ENCODE peak calls at places on chromosomes 3 and 15, in four cellular contexts. X, W, T and L are unnamed samples.

GRCh38 chr3:124634210-124635168 is 95.8 kb upstream of the UMPS start:
- DNase-seq in T (no peak), X (no peak), W (no peak), L (no peak)

GRCh38 chr3:196793224-196793623 is 53.6 kb downstream of the PAK2 start:
- DNase-seq in W (peak; percentile 90), X (peak; percentile 29), T (peak; percentile 79), L (no peak)

GRCh38 chr3:107619549-107619948 is 96.8 kb downstream of the BBX start:
- DNase-seq in T (no peak), W (no peak), X (no peak), L (no peak)

GRCh38 chr3:187777331-187778046 is 32.2 kb upstream of the BCL6 start:
- DNase-seq in W (peak; percentile 35), T (no peak), X (no peak), L (no peak)

GRCh38 chr3:129614927-129615363 is 8.5 kb upstream of the PLXND1 start:
- DNase-seq in T (no peak), W (no peak), X (no peak), L (no peak)

GRCh38 chr3:99808163-99808794 is 9.4 kb upstream of the CMSS1 start:
- DNase-seq in W (peak; percentile 91), T (no peak), X (peak; percentile 68), L (no peak)

GRCh38 chr3:126213376-126214044 is 33.1 kb upstream of the ALDH1L1 start:
- DNase-seq in T (no peak), W (no peak), X (no peak), L (no peak)

GRCh38 chr3:191240432-191240831 is 41.4 kb downstream of the OSTN start:
- DNase-seq in T (no peak), W (no peak), X (no peak), L (no peak)

GRCh38 chr15:71203573-71204444 is 88.5 kb downstream of the THSD4 start:
- DNase-seq in X (no peak), W (peak; percentile 25), T (no peak), L (no peak)

GRCh38 chr15:90915216-90915807 is 12.2 kb downstream of the MAN2A2 start:
- DNase-seq in T (no peak), X (no peak), W (no peak), L (no peak)

GRCh38 chr3:194632983-194633348 is 253 bp downstream of the TMEM44 start:
- DNase-seq in W (no peak), X (no peak), T (no peak), L (peak; percentile 65)

GRCh38 chr3:177284383-177284881 is 87.2 kb upstream of the TBL1XR1 start:
- DNase-seq in X (peak; percentile 71), W (peak; percentile 54), T (no peak), L (peak; percentile 42)

GRCh38 chr15:73597036-73597638 is 36.1 kb downstream of the NPTN start:
- DNase-seq in T (no peak), X (no peak), W (no peak), L (no peak)

GRCh38 chr3:105722943-105723556 is 145.8 kb downstream of the CBLB start:
- DNase-seq in T (no peak), W (no peak), X (no peak), L (no peak)

GRCh38 chr3:39990532-39990931 is 181.1 kb downstream of the MYRIP start:
- DNase-seq in T (no peak), W (peak; percentile 79), X (peak; percentile 55), L (no peak)

GRCh38 chr3:50625879-50626182 is 8.9 kb downstream of the MAPKAPK3 start:
- DNase-seq in T (no peak), X (no peak), W (no peak), L (no peak)

GRCh38 chr3:1609416-1609815 is 489.2 kb upstream of the CNTN4 start:
- DNase-seq in T (no peak), W (no peak), X (no peak), L (no peak)

GRCh38 chr3:177935008-177935407 is 601.2 kb upstream of the KCNMB2 start:
- DNase-seq in W (no peak), X (no peak), T (no peak), L (no peak)

GRCh38 chr15:100926258-100926657 is 7.1 kb downstream of the LRRK1 start:
- DNase-seq in T (no peak), X (no peak), W (no peak), L (no peak)
- TF ChIP-seq CTCF in T (no peak), X (no peak), W (peak; percentile 7), L (no peak)

DNA sequence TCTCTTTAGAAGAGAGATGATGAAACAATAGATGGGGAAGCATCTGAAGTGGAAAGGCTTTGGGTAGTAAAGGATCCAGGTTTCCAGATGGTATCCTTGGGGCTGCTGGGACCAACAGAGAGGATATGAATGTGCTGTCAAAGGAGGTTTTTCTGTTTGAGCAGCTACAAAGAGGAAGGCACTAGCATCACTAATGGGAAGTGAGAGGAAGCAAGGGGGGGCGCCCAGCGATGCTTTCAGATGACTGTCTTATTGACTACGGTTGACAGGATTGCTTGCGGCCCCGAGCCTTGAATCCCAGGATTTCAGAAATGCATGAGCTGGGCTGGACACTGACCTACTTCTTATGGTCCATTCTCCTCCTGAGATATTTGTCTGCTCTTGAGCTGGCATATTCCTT is 103.8 kb upstream of the GALNT15 start:
- DNase-seq in W (no peak), T (no peak), X (no peak), L (no peak)
- H3K4me3 ChIP-seq in W (no peak overlapping the region), T (no peak overlapping the region), X (no peak overlapping the region), L (no peak overlapping the region)

GRCh38 chr15:62832231-62832630 is 210.3 kb upstream of the TPM1 start:
- DNase-seq in X (no peak), W (no peak), T (no peak), L (no peak)

GRCh38 chr15:62835762-62836161 is 206.8 kb upstream of the TPM1 start:
- DNase-seq in T (no peak), W (no peak), X (no peak), L (no peak)

GRCh38 chr15:62834686-62835279 is 207.8 kb upstream of the TPM1 start:
- DNase-seq in T (no peak), X (no peak), W (no peak), L (no peak)

GRCh38 chr15:62833671-62834070 is 208.9 kb upstream of the TPM1 start:
- DNase-seq in W (no peak), X (no peak), T (no peak), L (no peak)

DNA sequence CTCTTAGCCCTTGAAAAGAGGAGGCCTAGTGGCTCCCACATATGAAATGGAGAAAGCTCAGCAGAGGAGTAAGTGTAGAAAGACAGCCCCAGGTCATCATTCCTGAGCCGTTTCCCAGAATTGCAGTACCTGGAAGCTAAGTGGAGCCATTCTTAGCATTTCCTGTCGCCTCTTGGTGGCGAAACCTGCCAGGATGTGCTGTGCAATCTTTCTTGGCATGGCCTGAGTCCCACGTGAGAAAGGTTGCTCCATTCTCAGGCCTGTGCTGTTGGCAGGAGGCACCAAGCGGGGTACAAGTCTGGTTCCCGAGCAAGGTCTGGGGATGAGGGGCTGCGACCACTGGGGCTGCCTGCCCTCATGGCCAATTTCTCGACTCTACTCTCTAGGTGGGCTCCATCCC is 207.2 kb upstream of the TPM1 start:
- DNase-seq in W (peak; percentile 44), T (no peak), X (no peak), L (no peak)
- TF ChIP-seq CTCF in W (no peak), T (peak; percentile 20), X (no peak), L (no peak)

GRCh38 chr15:67790610-67791319 is 34.5 kb upstream of the SKOR1 start:
- DNase-seq in W (no peak), X (no peak), T (no peak), L (no peak)
- H3K4me3 ChIP-seq in W (no peak overlapping the region), X (no peak overlapping the region), T (no peak overlapping the region), L (no peak overlapping the region)

DNA sequence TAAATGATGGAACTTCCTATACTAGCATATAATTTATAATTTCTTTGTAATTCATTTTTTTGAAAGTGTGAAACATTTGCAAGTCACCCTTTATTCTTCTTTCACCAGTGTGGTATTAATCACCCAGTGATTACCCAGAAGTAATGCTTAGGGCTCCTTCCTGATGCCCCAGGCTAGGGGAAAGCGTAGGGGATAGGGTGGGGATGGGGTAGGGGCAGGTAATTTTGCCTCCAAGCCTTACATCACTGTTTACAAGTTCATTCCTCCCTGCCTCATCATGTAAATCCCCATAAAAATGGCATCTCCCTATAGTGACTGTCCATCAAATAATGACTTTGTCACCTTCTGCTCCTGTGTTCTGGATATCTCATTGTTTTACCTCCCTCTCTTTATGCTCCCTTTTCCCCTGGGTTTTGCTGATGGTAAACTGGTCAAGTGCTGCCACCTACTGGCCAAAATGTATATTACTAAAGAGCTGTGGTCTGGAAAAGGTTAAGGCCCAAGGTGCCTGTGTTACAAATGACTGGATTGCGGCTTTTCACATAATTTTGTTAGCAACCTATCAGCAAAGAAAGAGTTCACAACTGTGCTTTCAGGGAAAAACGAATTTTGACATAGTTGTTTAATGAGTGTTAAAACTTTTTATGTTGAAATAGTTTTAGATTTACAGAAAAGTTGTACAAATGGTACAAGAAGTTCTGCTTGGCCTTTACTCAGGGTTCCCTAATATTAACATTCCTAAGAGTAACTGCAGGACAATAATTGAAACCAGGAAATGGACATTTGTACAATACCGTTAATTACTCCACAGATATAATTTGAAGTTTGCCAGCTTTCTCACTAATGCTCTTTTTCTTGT is 54.7 kb downstream of the ONECUT1 start:
- DNase-seq in X (peak; percentile 78), T (no peak), W (peak; percentile 90), L (peak; percentile 42)
- TF ChIP-seq CTCF in X (peak; percentile 79), T (peak; percentile 98), W (peak; percentile 63), L (peak; percentile 75)

GRCh38 chr3:57577786-57578185 is 19.4 kb downstream of the ARF4 start:
- DNase-seq in T (no peak), X (no peak), W (no peak), L (no peak)
- H3K4me3 ChIP-seq in T (no peak overlapping the region), X (no peak overlapping the region), W (no peak overlapping the region), L (no peak overlapping the region)

GRCh38 chr3:139574026-139574947 is 34.7 kb upstream of the RBP1 start:
- DNase-seq in T (no peak), X (no peak), W (no peak), L (peak; percentile 70)
- TF ChIP-seq CTCF in T (peak; percentile 7), X (no peak), W (no peak), L (no peak)

DNA sequence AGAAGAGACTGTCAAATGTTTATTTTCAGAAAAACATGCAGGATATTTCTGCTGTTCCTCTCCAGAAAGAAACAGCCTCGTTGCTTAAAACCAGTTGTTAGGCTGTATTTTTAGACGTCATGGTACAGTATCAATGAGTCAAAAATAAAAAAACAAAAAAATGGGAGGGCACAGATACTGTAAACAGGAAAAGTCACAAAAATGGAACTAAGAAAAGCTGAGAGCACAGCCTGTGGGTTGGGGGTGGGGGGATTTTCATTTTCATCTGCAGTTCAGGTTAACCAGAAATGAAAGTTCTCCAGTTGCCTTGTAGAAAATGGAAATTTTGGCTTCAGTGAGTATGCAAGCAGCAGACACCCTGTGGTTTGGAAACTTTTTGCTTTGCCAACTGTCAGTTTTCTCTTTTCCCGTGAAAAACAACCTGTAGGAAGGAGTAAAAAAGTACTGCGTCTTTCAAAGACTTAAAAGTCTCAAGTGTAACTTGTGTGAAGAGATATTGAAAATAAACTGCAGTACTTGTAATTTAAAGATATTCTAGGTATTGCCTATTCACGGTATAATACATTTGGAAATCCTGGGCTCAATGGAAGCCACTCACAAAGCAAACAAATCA is 59.0 kb downstream of the FRMD4B start:
- DNase-seq in W (peak; percentile 12), X (no peak), T (no peak), L (no peak)
- H3K4me3 ChIP-seq in W (no peak overlapping the region), X (no peak overlapping the region), T (no peak overlapping the region), L (no peak overlapping the region)

GRCh38 chr15:59273266-59273665 is 66.6 kb downstream of the LDHAL6B start:
- DNase-seq in X (peak; percentile 77), W (no peak), T (no peak), L (no peak)
- TF ChIP-seq CTCF in X (no peak), W (no peak), T (no peak), L (no peak)